ENCODE peak calls at places on chromosomes 5 and 9, in four cellular contexts. V is HepG2, U is K562, Q is GM12878. E is an unnamed sample.

GRCh38 chr9:70438341-70438924 is 24.0 kb upstream of the KLF9 start:
- DNase-seq in V (peak; percentile 24), Q (no peak), U (peak; percentile 72), E (no peak)

GRCh38 chr9:137445930-137446431 is 4.8 kb upstream of the ENTPD8 start:
- DNase-seq in Q (no peak), U (no peak), V (no peak), E (no peak)

GRCh38 chr9:34651876-34652602 is at the start of gene IL11RA:
- DNase-seq in V (peak; percentile 92), U (peak; percentile 94), Q (no peak), E (peak; percentile 94)

GRCh38 chr5:68217476-68217984 is 2.0 kb downstream of the PIK3R1 start:
- DNase-seq in V (no peak), U (no peak), Q (no peak), E (no peak)

GRCh38 chr9:131807131-131807990 is 67.5 kb upstream of the RAPGEF1 start:
- DNase-seq in Q (no peak), V (no peak), U (no peak), E (peak; percentile 73)

GRCh38 chr9:112378441-112379176 is 1.3 kb upstream of the HSDL2 start:
- DNase-seq in U (peak; percentile 37), V (no peak), Q (no peak), E (no peak)

GRCh38 chr5:32326216-32326772 is 13.6 kb upstream of the MTMR12 start:
- DNase-seq in U (no peak), Q (no peak), V (no peak), E (no peak)

GRCh38 chr9:15355669-15356068 is 48.7 kb upstream of the TTC39B start:
- DNase-seq in Q (no peak), V (no peak), U (no peak), E (no peak)

GRCh38 chr5:141973871-141974595 is 5.1 kb downstream of the RNF14 start:
- DNase-seq in U (no peak), V (no peak), Q (no peak), E (no peak)

GRCh38 chr5:14342306-14342705 is 199.2 kb downstream of the TRIO start:
- DNase-seq in Q (no peak), V (no peak), U (no peak), E (no peak)

GRCh38 chr9:130985029-130985428 is 23.9 kb upstream of the LAMC3 start:
- DNase-seq in Q (no peak), U (no peak), V (no peak), E (no peak)

GRCh38 chr5:5650949-5651348 is 228.5 kb downstream of the ICE1 start:
- DNase-seq in V (no peak), U (no peak), Q (no peak), E (no peak)

GRCh38 chr5:10863763-10864383 is 102.8 kb upstream of the DAP start:
- DNase-seq in Q (peak; percentile 8), V (peak; percentile 33), U (peak; percentile 80), E (peak; percentile 84)

GRCh38 chr5:76305264-76305663 is 97.8 kb upstream of the IQGAP2 start:
- DNase-seq in Q (no peak), V (no peak), U (no peak), E (no peak)

GRCh38 chr5:79932510-79933504 is 58.3 kb downstream of the MTX3 start:
- DNase-seq in V (peak; percentile 4), U (no peak), Q (no peak), E (no peak)

GRCh38 chr5:151139646-151140045 is 17.9 kb downstream of the ANXA6 start:
- DNase-seq in U (no peak), Q (no peak), V (no peak), E (no peak)

GRCh38 chr5:39014544-39014943 is 59.7 kb downstream of the RICTOR start:
- DNase-seq in V (peak; percentile 6), Q (no peak), U (no peak), E (no peak)

GRCh38 chr5:62956597-62956996 is 378.0 kb downstream of the LRRC70 start:
- DNase-seq in Q (no peak), U (no peak), V (no peak), E (no peak)

GRCh38 chr5:115267617-115268016 is 4.9 kb upstream of the PGGT1B start:
- DNase-seq in U (no peak), Q (no peak), V (no peak), E (no peak)

GRCh38 chr5:96151891-96152290 is 190.2 kb upstream of the ELL2 start:
- DNase-seq in V (no peak), U (no peak), Q (no peak), E (no peak)

GRCh38 chr5:14457475-14457874 is 124.1 kb upstream of the OTULINL start:
- DNase-seq in U (no peak), V (no peak), Q (no peak), E (no peak)

GRCh38 chr5:149265559-149265958 is 6.1 kb upstream of the AFAP1L1 start:
- DNase-seq in V (no peak), U (peak; percentile 11), Q (no peak), E (no peak)

GRCh38 chr9:2448193-2448738 is 173.3 kb upstream of the VLDLR start:
- DNase-seq in U (no peak), Q (no peak), V (no peak), E (no peak)

GRCh38 chr9:130842547-130842946 is 7.5 kb downstream of the ABL1 start:
- DNase-seq in V (no peak), Q (no peak), U (peak; percentile 37), E (no peak)

GRCh38 chr9:68705636-68706578 is 867 bp downstream of the PIP5K1B start:
- DNase-seq in V (peak; percentile 46), U (peak; percentile 56), Q (no peak), E (peak; percentile 20)

GRCh38 chr5:101531031-101531430 is 627.9 kb upstream of the ST8SIA4 start:
- DNase-seq in U (no peak), V (no peak), Q (no peak), E (no peak)

GRCh38 chr9:131174681-131175239 is 49.4 kb downstream of the NUP214 start:
- DNase-seq in Q (no peak), U (no peak), V (no peak), E (no peak)

GRCh38 chr5:143019614-143020515 is 249.7 kb downstream of the ARHGAP26 start:
- DNase-seq in U (no peak), V (no peak), Q (peak; percentile 96), E (no peak)

GRCh38 chr5:168527756-168528295 is 1.3 kb upstream of the FBLL1 start:
- DNase-seq in Q (no peak), U (no peak), V (no peak), E (no peak)

GRCh38 chr5:168530751-168531150 is 1.6 kb downstream of the FBLL1 start:
- DNase-seq in U (no peak), Q (no peak), V (no peak), E (no peak)

GRCh38 chr5:168529361-168530234 is 493 bp downstream of the FBLL1 start:
- DNase-seq in Q (no peak), V (no peak), U (no peak), E (peak; percentile 41)

GRCh38 chr5:168531191-168531590 is 2.1 kb downstream of the FBLL1 start:
- DNase-seq in U (no peak), Q (no peak), V (no peak), E (no peak)

DNA sequence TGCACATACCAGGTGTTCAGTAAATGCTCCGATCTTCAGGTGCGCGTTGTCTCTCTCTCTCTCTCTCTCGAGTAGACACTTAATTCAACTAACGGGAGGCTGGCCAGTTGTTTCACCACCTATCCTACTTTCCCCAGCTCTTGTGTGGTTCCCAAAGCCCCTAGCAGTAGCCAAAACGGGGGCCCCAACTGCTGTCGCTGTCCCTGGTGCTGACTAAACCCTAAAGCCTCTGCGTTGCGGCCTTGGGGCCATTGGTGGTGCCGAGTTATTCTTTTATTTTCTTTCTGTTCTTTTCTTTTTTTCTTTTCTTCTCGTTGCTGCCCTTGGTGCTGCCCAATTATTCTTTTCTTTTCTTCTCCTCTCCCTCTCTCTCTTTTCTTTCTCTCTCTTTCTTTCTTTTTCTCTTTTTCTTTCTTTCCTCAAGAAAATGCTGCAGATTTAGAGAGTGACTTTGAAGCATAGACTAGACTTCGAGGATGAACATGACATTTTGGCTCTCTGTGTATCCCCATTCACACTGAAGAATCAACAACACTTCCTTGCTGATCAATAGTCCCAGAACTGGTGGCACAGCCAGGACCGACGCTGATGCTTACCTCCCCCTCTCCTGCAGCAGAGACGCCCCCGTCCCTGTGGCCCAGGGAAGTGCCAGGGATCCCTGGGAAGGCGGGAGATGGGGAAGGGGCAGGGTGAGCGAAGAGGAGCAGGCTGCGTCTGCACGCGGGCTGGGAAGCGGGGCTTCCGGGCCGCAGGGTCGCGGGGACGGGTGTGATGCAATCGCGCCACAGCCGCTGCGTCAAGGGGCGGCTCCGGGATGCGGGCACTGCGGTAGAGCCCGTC is at the start of gene FBLL1:
- DNase-seq in U (peak; percentile 48), V (peak; percentile 19), Q (no peak), E (peak; percentile 80)
- TF ChIP-seq ATF3 in U (no peak), V (no peak), Q (no peak), E (peak; percentile 85)

GRCh38 chr5:167460449-167461020 is 830.9 kb upstream of the WWC1 start:
- DNase-seq in U (no peak), Q (no peak), V (no peak), E (no peak)
- TF ChIP-seq NR2C2 in U (no peak), Q (no peak), V (no peak), E (no peak)

DNA sequence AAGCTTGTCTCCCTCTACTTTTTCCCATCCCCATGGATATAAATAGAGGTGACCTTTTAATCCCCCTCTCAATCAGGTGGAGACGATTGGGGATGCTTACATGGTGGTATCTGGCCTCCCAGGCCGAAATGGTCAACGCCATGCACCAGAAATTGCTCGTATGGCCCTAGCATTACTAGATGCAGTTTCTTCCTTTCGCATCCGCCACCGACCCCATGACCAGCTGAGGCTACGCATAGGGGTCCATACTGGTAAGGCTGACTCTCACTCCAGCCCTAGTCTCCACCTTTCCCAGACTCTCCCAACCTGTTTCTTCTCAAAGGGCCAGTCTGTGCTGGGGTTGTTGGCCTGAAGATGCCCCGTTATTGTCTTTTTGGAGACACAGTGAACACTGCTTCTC is 3.6 kb downstream of the SPAG8 start:
- DNase-seq in U (no peak), Q (no peak), V (no peak), E (no peak)
- TF ChIP-seq ATF3 in U (no peak), Q (no peak), V (no peak), E (no peak)

GRCh38 chr5:167916706-167917105 is 374.7 kb upstream of the WWC1 start:
- DNase-seq in V (no peak), Q (no peak), U (no peak), E (no peak)
- TF ChIP-seq NR2C2 in V (no peak), Q (no peak), U (no peak), E (no peak)